ENCODE peak calls at places on chromosomes 11 and 22, in seven cellular contexts. X, U, S, Q, E, K and Z are unnamed samples.

GRCh38 chr11:12001152-12001551 is 7.3 kb downstream of the DKK3 start:
- DNase-seq in X (peak; percentile 46), Q (no peak), K (no peak), S (no peak), U (no peak), E (no peak), Z (no peak)

GRCh38 chr11:116733386-116733755 is 39.4 kb downstream of the BUD13 start:
- DNase-seq in U (peak; percentile 60), X (no peak), E (no peak), Q (no peak), K (no peak), S (no peak), Z (no peak)

GRCh38 chr11:134866215-134866614 is 454.2 kb upstream of the B3GAT1 start:
- DNase-seq in U (no peak), Q (no peak), E (no peak), S (no peak), X (no peak), K (no peak), Z (no peak)

GRCh38 chr11:23112987-23113886 is 253.0 kb upstream of the CCDC179 start:
- DNase-seq in S (no peak), U (no peak), X (peak; percentile 86), Q (peak; percentile 63), K (peak; percentile 32), E (no peak), Z (peak; percentile 44)

GRCh38 chr11:72668645-72669347 is 5.4 kb downstream of the PDE2A start:
- DNase-seq in E (no peak), U (peak; percentile 71), X (no peak), S (no peak), Q (no peak), K (peak; percentile 93), Z (no peak)

GRCh38 chr11:35014352-35014751 is 97.9 kb downstream of the PDHX start:
- DNase-seq in X (no peak), Q (peak; percentile 95), E (no peak), U (no peak), S (no peak), K (no peak), Z (peak; percentile 85)

GRCh38 chr22:37279469-37279868 is 2.8 kb upstream of the CYTH4 start:
- DNase-seq in E (no peak), X (no peak), Q (peak; percentile 9), S (no peak), K (no peak), U (no peak), Z (no peak)

GRCh38 chr11:469684-470667 is 19.9 kb downstream of the PTDSS2 start:
- DNase-seq in Q (peak; percentile 81), S (peak; percentile 89), K (no peak), X (peak; percentile 63), U (no peak), E (no peak), Z (peak; percentile 86)

GRCh38 chr22:19821523-19822300 is 33.0 kb downstream of the GNB1L start:
- DNase-seq in E (no peak), S (peak; percentile 50), K (no peak), Q (no peak), X (no peak), U (no peak), Z (no peak)

GRCh38 chr11:9982796-9983579 is 311.0 kb downstream of the SBF2 start:
- DNase-seq in U (no peak), X (no peak), Q (peak; percentile 40), K (no peak), E (peak; percentile 31), S (no peak), Z (peak; percentile 19)

GRCh38 chr22:42769574-42770447 is 49.1 kb upstream of the A4GALT start:
- DNase-seq in Q (peak; percentile 95), E (no peak), K (peak; percentile 91), U (peak; percentile 86), S (peak; percentile 85), X (peak; percentile 82), Z (peak; percentile 91)

GRCh38 chr11:63608353-63609345 is 5.6 kb downstream of the PLAAT3 start:
- DNase-seq in X (no peak), S (peak; percentile 14), U (no peak), K (peak; percentile 22), Q (peak; percentile 66), E (no peak), Z (peak; percentile 58)

GRCh38 chr11:69462106-69463045 is 19.1 kb upstream of the LINC01488 start:
- DNase-seq in E (no peak), X (no peak), K (no peak), S (no peak), U (no peak), Q (no peak), Z (no peak)

GRCh38 chr11:93743316-93743715 is 1.8 kb downstream of the C11orf54 start:
- DNase-seq in X (no peak), Q (no peak), U (no peak), K (no peak), S (no peak), E (no peak), Z (no peak)

GRCh38 chr11:61774441-61774840 is 18.0 kb downstream of the TMEM258 start:
- DNase-seq in S (no peak), Q (no peak), E (no peak), K (no peak), X (no peak), U (no peak), Z (no peak)

GRCh38 chr22:24322522-24322921 is 51.9 kb downstream of the SPECC1L start:
- DNase-seq in S (no peak), X (no peak), Q (no peak), K (no peak), E (no peak), U (no peak), Z (no peak)

GRCh38 chr11:88405853-88406252 is 68.3 kb upstream of the CTSC start:
- DNase-seq in E (no peak), X (no peak), U (no peak), S (no peak), Q (no peak), K (no peak), Z (no peak)

GRCh38 chr22:23285236-23285635 is 104.9 kb downstream of the BCR start:
- DNase-seq in E (no peak), U (no peak), X (no peak), Q (no peak), K (no peak), S (no peak), Z (no peak)

GRCh38 chr22:23287136-23288095 is 107.1 kb downstream of the BCR start:
- DNase-seq in E (no peak), U (no peak), X (no peak), S (no peak), K (no peak), Q (no peak), Z (no peak)

GRCh38 chr22:23285734-23286133 is 105.4 kb downstream of the BCR start:
- DNase-seq in K (no peak), X (no peak), Q (peak; percentile 59), E (no peak), U (no peak), S (no peak), Z (no peak)

GRCh38 chr22:23284504-23285033 is 104.3 kb downstream of the BCR start:
- DNase-seq in E (no peak), Q (no peak), X (no peak), K (no peak), S (no peak), U (no peak), Z (no peak)

DNA sequence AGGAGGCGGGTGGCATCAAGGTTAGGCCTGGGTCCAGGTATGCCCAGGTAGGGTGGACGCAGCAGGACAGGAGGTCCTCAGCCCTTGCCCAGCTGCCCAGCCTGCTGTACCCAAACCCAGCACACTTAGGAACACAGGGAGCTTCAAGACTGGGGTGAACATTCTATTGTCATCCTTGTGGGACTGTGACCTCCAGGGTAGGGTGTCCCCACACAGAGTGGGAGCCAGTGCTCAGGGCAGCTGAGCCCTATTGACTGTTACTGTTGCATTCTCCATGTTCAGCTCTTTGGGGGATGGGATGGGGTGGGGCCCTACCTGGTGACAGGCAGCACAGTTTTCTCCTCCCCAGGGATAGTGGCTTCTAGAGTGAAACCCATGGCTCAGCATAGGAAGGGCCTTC is 106.0 kb downstream of the BCR start:
- DNase-seq in K (no peak), U (no peak), X (no peak), E (no peak), S (no peak), Q (no peak), Z (no peak)
- TF ChIP-seq CTCF in K (no peak), U (no peak), X (no peak), E (no peak), S (no peak), Q (no peak), Z (no peak)

DNA sequence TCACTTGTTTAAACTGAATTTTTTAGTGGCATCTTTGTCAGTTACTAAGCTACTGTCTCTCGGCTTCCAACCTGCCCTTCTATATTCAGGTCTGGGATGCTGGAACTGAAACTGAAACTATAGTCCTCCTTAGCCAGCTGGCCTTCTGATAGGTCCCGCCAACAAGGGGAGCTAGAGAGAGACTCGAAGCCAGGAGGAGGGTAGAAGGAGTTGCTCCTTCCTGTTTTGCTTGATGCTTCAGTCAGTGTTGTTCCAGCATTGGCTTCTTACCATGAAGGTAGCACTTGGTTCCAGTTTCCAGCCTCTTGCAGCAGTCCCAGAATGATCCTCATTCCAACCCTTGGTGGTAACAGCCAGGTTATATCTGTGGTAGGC is 32.9 kb upstream of the HORMAD2 start:
- DNase-seq in S (peak; percentile 13), X (no peak), K (peak; percentile 29), Q (peak; percentile 25), E (no peak), U (no peak), Z (peak; percentile 28)
- H3K4me3 ChIP-seq in S (no peak overlapping the region), X (no peak overlapping the region), K (no peak overlapping the region), Q (no peak overlapping the region), E (no peak overlapping the region), U (no peak overlapping the region), Z (no peak overlapping the region)

DNA sequence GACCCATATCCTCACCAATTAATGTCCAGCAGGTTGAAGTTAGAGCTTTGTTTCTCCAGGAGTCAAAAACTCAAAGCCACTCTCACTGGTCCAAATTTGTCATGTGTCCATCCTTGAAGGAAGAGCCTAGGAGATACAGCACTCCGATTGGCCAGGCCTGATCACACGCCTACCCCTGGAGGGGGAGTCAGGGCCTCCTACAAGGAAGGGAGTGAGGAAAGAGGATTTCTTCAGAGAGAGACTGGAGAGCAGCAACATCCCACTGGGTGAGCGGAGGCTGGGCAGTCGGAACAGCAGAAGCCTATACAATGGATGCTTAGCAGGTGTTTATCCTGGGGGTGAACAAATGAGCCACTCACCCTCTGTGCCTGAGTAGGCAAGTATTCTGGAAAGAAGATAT is 113.9 kb downstream of the TRIM29 start:
- DNase-seq in U (no peak), X (no peak), E (no peak), K (no peak), S (no peak), Q (no peak), Z (no peak)
- TF ChIP-seq CTCF in U (no peak), X (no peak), E (no peak), K (no peak), S (no peak), Q (no peak), Z (no peak)

DNA sequence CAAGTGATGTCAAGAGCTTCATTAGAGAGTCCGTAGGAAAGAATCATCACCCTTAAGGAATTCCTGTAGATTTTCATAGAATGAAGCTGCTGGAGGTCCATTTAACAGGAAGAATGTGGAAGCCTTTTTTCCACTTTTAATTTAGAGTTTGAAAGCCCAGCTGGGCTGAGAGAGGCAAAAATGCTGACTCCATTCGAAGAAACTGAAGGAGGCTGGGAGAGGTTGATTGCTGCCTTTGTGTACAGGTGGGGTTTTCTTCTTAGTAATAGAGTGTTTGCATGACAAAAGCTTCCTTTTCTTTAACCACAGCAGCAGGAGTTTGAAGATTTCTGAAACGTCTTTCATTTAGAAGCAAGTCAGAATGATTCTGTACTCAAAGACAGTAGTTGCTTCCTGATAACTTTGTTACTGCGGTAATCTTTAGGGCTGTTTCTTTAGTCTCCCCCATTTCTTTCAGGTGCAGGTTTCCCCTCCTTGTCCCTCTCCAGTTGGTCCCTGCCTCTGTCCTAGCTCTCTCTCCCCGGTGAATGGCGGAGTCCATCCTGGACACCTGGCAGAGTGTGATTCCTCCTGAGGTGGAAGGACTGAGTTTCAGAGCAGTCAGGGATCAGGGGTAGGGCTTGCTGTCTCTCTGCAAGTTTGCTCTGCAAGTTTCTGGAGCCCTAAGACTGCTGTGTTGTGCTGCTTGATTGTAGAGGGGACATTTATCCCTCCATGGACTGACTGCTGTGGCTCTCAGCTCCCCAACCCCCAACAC is 166.2 kb downstream of the LDLRAD3 start:
- DNase-seq in Q (no peak), S (no peak), K (peak; percentile 18), X (no peak), E (no peak), U (peak; percentile 63), Z (no peak)
- H3K4me3 ChIP-seq in Q (no peak overlapping the region), S (no peak overlapping the region), K (no peak overlapping the region), X (no peak overlapping the region), E (no peak overlapping the region), U (no peak overlapping the region), Z (no peak overlapping the region)